ENCODE peak calls at places on chromosomes 11 and 22, in seven cellular contexts. E, C, K, D, I, X and A are unnamed samples.

GRCh38 chr22:43207386-43207785 is 20.5 kb upstream of the TTLL12 start:
- ATAC-seq in E (no peak), C (no peak), K (no peak), D (no peak), I (no peak), X (no peak), A (no peak)

GRCh38 chr11:132125855-132126841 is 755.7 kb downstream of the NTM start:
- ATAC-seq in E (peak; percentile 14), C (peak; percentile 32), K (peak; percentile 72), D (peak; percentile 57), I (no peak), X (peak; percentile 58), A (peak; percentile 27)

GRCh38 chr11:62337682-62338181 is 484 bp downstream of the ASRGL1 start:
- ATAC-seq in E (peak; percentile 52), C (peak; percentile 51), K (no peak), D (peak; percentile 46), I (peak; percentile 83), X (peak; percentile 50), A (peak; percentile 48)

GRCh38 chr11:122862091-122862490 is 20.5 kb upstream of the JHY start:
- ATAC-seq in E (no peak), C (no peak), K (no peak), D (no peak), I (no peak), X (no peak), A (no peak)

GRCh38 chr11:47395225-47396048 is 13.0 kb upstream of the SLC39A13 start:
- ATAC-seq in E (no peak), C (no peak), K (no peak), D (no peak), I (no peak), X (no peak), A (no peak)

GRCh38 chr11:34784318-34784841 is 131.8 kb downstream of the APIP start:
- ATAC-seq in E (no peak), C (no peak), K (no peak), D (peak; percentile 79), I (no peak), X (no peak), A (no peak)

GRCh38 chr11:73317373-73317772 is 9.3 kb downstream of the ARHGEF17 start:
- ATAC-seq in E (peak; percentile 35), C (peak; percentile 40), K (no peak), D (peak; percentile 22), I (no peak), X (peak; percentile 67), A (peak; percentile 52)

GRCh38 chr22:28734393-28734792 is 7.2 kb downstream of the CHEK2 start:
- ATAC-seq in E (peak; percentile 71), C (peak; percentile 82), K (no peak), D (no peak), I (no peak), X (no peak), A (no peak)

GRCh38 chr11:86579406-86579731 is 93.0 kb downstream of the ME3 start:
- ATAC-seq in E (no peak), C (no peak), K (no peak), D (no peak), I (peak; percentile 6), X (peak; percentile 64), A (no peak)

GRCh38 chr11:65887723-65888162 is 528 bp downstream of the FIBP start:
- ATAC-seq in E (no peak), C (no peak), K (no peak), D (no peak), I (peak; percentile 4), X (no peak), A (no peak)

GRCh38 chr11:76838422-76839068 is 22.2 kb upstream of the ACER3 start:
- ATAC-seq in E (no peak), C (no peak), K (no peak), D (peak; percentile 19), I (peak; percentile 87), X (peak; percentile 68), A (no peak)

GRCh38 chr22:42942351-42942750 is 72.6 kb downstream of the PACSIN2 start:
- ATAC-seq in E (no peak), C (no peak), K (no peak), D (no peak), I (no peak), X (no peak), A (no peak)

GRCh38 chr22:45997775-45998637 is 21.0 kb upstream of the WNT7B start:
- ATAC-seq in E (no peak), C (peak; percentile 36), K (no peak), D (peak; percentile 50), I (no peak), X (peak; percentile 61), A (peak; percentile 34)

GRCh38 chr11:77082838-77083552 is 16.2 kb downstream of the CAPN5 start:
- ATAC-seq in E (peak; percentile 60), C (peak; percentile 67), K (peak; percentile 95), D (peak; percentile 32), I (no peak), X (peak; percentile 84), A (peak; percentile 79)

GRCh38 chr11:44978279-44978960 is 27.7 kb upstream of the TP53I11 start:
- ATAC-seq in E (no peak), C (peak; percentile 43), K (peak; percentile 39), D (peak; percentile 27), I (peak; percentile 73), X (no peak), A (no peak)

GRCh38 chr11:128627666-128628342 is 40.4 kb upstream of the ETS1 start:
- ATAC-seq in E (no peak), C (no peak), K (no peak), D (no peak), I (no peak), X (no peak), A (no peak)

GRCh38 chr11:69381681-69382130 is 87.8 kb downstream of the MYEOV start:
- ATAC-seq in E (no peak), C (no peak), K (no peak), D (no peak), I (no peak), X (no peak), A (no peak)

GRCh38 chr11:121236115-121237001 is 56.2 kb upstream of the SC5D start:
- ATAC-seq in E (no peak), C (no peak), K (no peak), D (no peak), I (no peak), X (peak; percentile 34), A (no peak)

GRCh38 chr22:42868751-42869251 is 11.7 kb upstream of the ARFGAP3 start:
- ATAC-seq in E (peak; percentile 68), C (peak; percentile 78), K (no peak), D (peak; percentile 78), I (no peak), X (peak; percentile 75), A (peak; percentile 74)

GRCh38 chr11:70080763-70081162 is 2.6 kb downstream of the ANO1 start:
- ATAC-seq in E (no peak), C (peak; percentile 35), K (no peak), D (no peak), I (peak; percentile 57), X (no peak), A (no peak)

GRCh38 chr22:18935889-18936529 is at the start of gene PRODH:
- ATAC-seq in E (peak; percentile 88), C (peak; percentile 79), K (peak; percentile 37), D (peak; percentile 79), I (peak; percentile 82), X (peak; percentile 70), A (peak; percentile 51)

GRCh38 chr11:67312187-67313021 is 9.1 kb downstream of the SSH3 start:
- ATAC-seq in E (peak; percentile 18), C (peak; percentile 2), K (no peak), D (no peak), I (no peak), X (no peak), A (no peak)

GRCh38 chr11:72123117-72123653 is 10.7 kb upstream of the ANAPC15 start:
- ATAC-seq in E (no peak), C (no peak), K (no peak), D (no peak), I (no peak), X (no peak), A (no peak)

GRCh38 chr11:133515075-133515474 is 17.2 kb downstream of the OPCML start:
- ATAC-seq in E (no peak), C (no peak), K (no peak), D (no peak), I (no peak), X (no peak), A (no peak)

GRCh38 chr11:27201454-27202302 is 161.1 kb downstream of the BBOX1 start:
- ATAC-seq in E (peak; percentile 49), C (peak; percentile 52), K (no peak), D (peak; percentile 85), I (peak; percentile 79), X (peak; percentile 61), A (peak; percentile 54)

DNA sequence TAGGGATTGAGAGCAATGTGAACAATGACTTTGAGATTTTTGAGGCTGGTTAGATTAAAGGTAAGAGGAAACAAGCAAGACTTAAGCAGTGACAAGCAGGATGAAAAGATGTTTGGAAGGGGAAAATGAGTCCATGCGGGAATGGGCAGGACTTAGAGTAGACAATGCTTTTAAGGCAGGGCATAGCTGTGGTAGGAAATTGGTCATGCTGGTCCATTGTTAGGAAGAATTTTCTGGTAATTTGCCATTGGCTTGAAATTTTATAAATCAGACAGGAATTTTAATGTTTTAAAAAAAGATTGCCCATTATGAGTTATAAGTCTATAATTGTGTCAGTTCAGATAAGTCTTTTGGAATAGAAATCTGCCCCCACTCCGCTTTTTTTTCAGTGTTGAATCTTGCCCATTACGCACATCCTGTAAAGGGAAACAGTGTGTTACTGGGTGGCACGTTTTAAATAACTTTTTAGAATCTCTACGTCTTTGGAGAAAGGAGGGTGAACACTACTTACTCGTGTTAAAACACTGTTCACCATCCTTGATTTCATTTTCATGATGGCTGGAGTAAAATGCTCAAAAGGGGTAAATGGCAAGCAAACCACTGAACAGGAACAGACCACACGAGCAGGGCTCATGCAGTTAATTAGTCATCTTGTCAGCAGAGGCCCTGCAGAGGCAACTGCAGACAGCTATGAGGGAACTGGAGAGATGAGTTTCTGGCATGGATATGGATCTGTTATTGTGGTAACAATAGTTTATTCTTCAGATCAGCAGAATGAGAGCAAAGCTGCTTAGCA is 25.0 kb downstream of the SWAP70 start:
- ATAC-seq in E (peak; percentile 76), C (peak; percentile 73), K (no peak), D (peak; percentile 63), I (peak; percentile 76), X (peak; percentile 86), A (peak; percentile 65)
- H3K27ac ChIP-seq in E (peak overlapping the region; percentile 75), C (peak overlapping the region; percentile 82), K (no peak overlapping the region), D (peak overlapping the region; percentile 30), I (no peak overlapping the region), X (peak overlapping the region; percentile 78), A (peak overlapping the region; percentile 77)

DNA sequence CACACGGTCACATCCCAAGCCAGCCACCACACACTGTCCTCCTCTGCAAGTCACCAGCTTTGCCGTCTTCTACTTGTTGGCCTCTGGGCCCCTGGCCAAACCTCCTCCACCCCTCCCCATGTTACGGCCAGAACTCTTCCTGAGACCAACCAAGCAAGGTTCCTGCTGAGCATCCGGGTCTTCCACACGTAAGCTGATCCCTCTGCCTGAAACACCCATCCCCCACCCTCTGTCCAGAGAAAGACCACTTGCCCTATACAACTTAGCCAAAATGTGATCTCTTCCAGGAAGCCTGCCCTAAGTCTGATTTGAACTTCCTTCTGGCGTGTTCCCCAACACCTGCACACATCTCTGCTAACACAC is 16.1 kb upstream of the CHADL start:
- ATAC-seq in E (no peak), C (no peak), K (no peak), D (no peak), I (peak; percentile 20), X (no peak), A (no peak)
- H3K27ac ChIP-seq in E (no peak overlapping the region), C (no peak overlapping the region), K (no peak overlapping the region), D (no peak overlapping the region), I (peak overlapping the region; percentile 26), X (no peak overlapping the region), A (no peak overlapping the region)

DNA sequence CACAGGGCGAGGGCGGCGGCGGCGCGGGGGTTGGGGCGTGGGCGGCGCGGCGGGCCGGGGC is at the start of gene RTN4R:
- ATAC-seq in E (no peak), C (no peak), K (no peak), D (no peak), I (no peak), X (no peak), A (no peak)
- H3K27ac ChIP-seq in E (no peak within 1 kb of the TSS), C (no peak within 1 kb of the TSS), K (no peak within 1 kb of the TSS), D (no peak within 1 kb of the TSS), I (peak within 1 kb of the TSS; percentile 66), X (no peak within 1 kb of the TSS), A (no peak within 1 kb of the TSS)

GRCh38 chr11:495537-495931 is 11.5 kb downstream of the RNH1 start:
- ATAC-seq in E (no peak), C (no peak), K (no peak), D (no peak), I (peak; percentile 2), X (no peak), A (no peak)
- H3K27ac ChIP-seq in E (no peak overlapping the region), C (no peak overlapping the region), K (no peak overlapping the region), D (no peak overlapping the region), I (no peak overlapping the region), X (no peak overlapping the region), A (no peak overlapping the region)